ENCODE peak calls at places on chromosomes 16 and 17, in nine cellular contexts. One of them, this sample, is unnamed.

GRCh38 chr17:3029213-3029913 is 34.0 kb downstream of the OR1D5 start:
- DNase-seq in psoas muscle: no peak
- DNase-seq in K562: no peak
- DNase-seq in body of pancreas: no peak
- DNase-seq in A549: no peak
- DNase-seq in tibial artery: peak; percentile 25
- DNase-seq in fibroblast of lung: no peak
- DNase-seq in pancreas: peak; percentile 30
- DNase-seq in heart left ventricle: peak; percentile 90
- DNase-seq in this sample: no peak

GRCh38 chr17:81002409-81003361 is 11.0 kb downstream of the CHMP6 start:
- DNase-seq in psoas muscle: peak; percentile 72
- DNase-seq in K562: peak; percentile 79
- DNase-seq in body of pancreas: peak; percentile 58
- DNase-seq in A549: no peak
- DNase-seq in tibial artery: no peak
- DNase-seq in fibroblast of lung: peak; percentile 72
- DNase-seq in pancreas: no peak
- DNase-seq in heart left ventricle: peak; percentile 72
- DNase-seq in this sample: peak; percentile 61

GRCh38 chr16:63938661-63939060 is 1183.2 kb downstream of the CDH11 start:
- DNase-seq in psoas muscle: no peak
- DNase-seq in K562: no peak
- DNase-seq in body of pancreas: no peak
- DNase-seq in A549: no peak
- DNase-seq in tibial artery: no peak
- DNase-seq in fibroblast of lung: no peak
- DNase-seq in pancreas: no peak
- DNase-seq in heart left ventricle: no peak
- DNase-seq in this sample: no peak

GRCh38 chr17:9982159-9982558 is 77.1 kb upstream of the RCVRN start:
- DNase-seq in psoas muscle: no peak
- DNase-seq in K562: peak; percentile 8
- DNase-seq in body of pancreas: no peak
- DNase-seq in A549: peak; percentile 53
- DNase-seq in tibial artery: no peak
- DNase-seq in fibroblast of lung: no peak
- DNase-seq in pancreas: no peak
- DNase-seq in heart left ventricle: no peak
- DNase-seq in this sample: no peak

GRCh38 chr16:22788190-22788530 is 25.8 kb upstream of the HS3ST2 start:
- DNase-seq in psoas muscle: no peak
- DNase-seq in K562: no peak
- DNase-seq in body of pancreas: no peak
- DNase-seq in A549: no peak
- DNase-seq in tibial artery: no peak
- DNase-seq in fibroblast of lung: no peak
- DNase-seq in pancreas: no peak
- DNase-seq in heart left ventricle: no peak
- DNase-seq in this sample: peak; percentile 38

GRCh38 chr16:14301150-14302030 is 230.3 kb downstream of the MRTFB start:
- DNase-seq in psoas muscle: peak; percentile 44
- DNase-seq in K562: peak; percentile 34
- DNase-seq in body of pancreas: peak; percentile 76
- DNase-seq in A549: peak; percentile 65
- DNase-seq in tibial artery: peak; percentile 80
- DNase-seq in fibroblast of lung: no peak
- DNase-seq in pancreas: no peak
- DNase-seq in heart left ventricle: no peak
- DNase-seq in this sample: no peak

GRCh38 chr17:73286863-73287296 is 24.9 kb downstream of the CDC42EP4 start:
- DNase-seq in psoas muscle: peak; percentile 47
- DNase-seq in K562: peak; percentile 47
- DNase-seq in body of pancreas: peak; percentile 38
- DNase-seq in A549: no peak
- DNase-seq in tibial artery: no peak
- DNase-seq in fibroblast of lung: no peak
- DNase-seq in pancreas: no peak
- DNase-seq in heart left ventricle: peak; percentile 59
- DNase-seq in this sample: no peak

GRCh38 chr17:63792055-63792729 is 18.2 kb downstream of the DDX42 start:
- DNase-seq in psoas muscle: no peak
- DNase-seq in K562: no peak
- DNase-seq in body of pancreas: no peak
- DNase-seq in A549: no peak
- DNase-seq in tibial artery: no peak
- DNase-seq in fibroblast of lung: no peak
- DNase-seq in pancreas: no peak
- DNase-seq in heart left ventricle: no peak
- DNase-seq in this sample: peak; percentile 71

GRCh38 chr16:15770512-15770911 is 86.3 kb downstream of the MYH11 start:
- DNase-seq in psoas muscle: no peak
- DNase-seq in K562: no peak
- DNase-seq in body of pancreas: no peak
- DNase-seq in A549: no peak
- DNase-seq in tibial artery: no peak
- DNase-seq in fibroblast of lung: peak; percentile 33
- DNase-seq in pancreas: no peak
- DNase-seq in heart left ventricle: no peak
- DNase-seq in this sample: no peak

GRCh38 chr17:46876353-46876887 is 25.0 kb downstream of the WNT9B start:
- DNase-seq in psoas muscle: no peak
- DNase-seq in K562: peak; percentile 63
- DNase-seq in body of pancreas: peak; percentile 93
- DNase-seq in A549: no peak
- DNase-seq in tibial artery: no peak
- DNase-seq in fibroblast of lung: no peak
- DNase-seq in pancreas: peak; percentile 84
- DNase-seq in heart left ventricle: no peak
- DNase-seq in this sample: peak; percentile 6
- TF ChIP-seq CTCF in psoas muscle: no peak
- TF ChIP-seq CTCF in K562: peak; percentile 71
- TF ChIP-seq CTCF in body of pancreas: peak; percentile 98
- TF ChIP-seq CTCF in A549: peak; percentile 34
- TF ChIP-seq CTCF in tibial artery: no peak
- TF ChIP-seq CTCF in fibroblast of lung: no peak
- TF ChIP-seq CTCF in pancreas: peak; percentile 66
- TF ChIP-seq CTCF in heart left ventricle: no peak
- TF ChIP-seq CTCF in this sample: peak; percentile 73

DNA sequence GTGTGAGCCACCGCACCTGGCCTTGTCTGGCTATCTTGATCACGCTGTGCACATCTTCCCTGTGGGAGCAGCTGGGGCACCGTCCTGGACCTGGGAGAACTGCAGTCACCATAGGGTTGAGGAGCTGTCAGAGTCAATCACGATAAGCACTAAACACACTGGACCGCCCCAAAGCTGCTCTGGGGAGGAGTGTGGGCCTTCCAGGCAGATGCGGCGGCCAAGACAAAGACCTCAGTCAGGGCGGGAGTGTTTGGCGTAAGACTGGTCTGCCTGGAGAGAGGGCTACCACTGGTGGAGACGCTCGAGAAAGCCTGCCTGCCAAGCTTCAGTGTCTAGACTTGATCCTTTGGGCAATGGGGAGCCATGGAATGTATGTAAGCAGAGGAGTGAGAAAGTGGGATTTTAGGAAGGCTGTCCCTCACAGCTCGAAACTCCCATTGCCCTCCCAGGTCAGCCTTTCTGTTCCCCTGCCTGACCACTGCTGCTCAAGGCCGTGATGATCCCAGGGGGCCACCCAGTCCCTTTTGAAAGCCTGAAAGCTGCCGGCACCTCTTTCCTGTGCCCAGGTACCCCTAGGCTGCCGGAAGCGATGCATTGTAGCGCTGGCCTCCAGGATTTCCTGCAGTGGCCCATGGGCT is 29.3 kb upstream of the CIBAR2 start:
- DNase-seq in psoas muscle: no peak
- DNase-seq in K562: peak; percentile 74
- DNase-seq in body of pancreas: no peak
- DNase-seq in A549: no peak
- DNase-seq in tibial artery: peak; percentile 67
- DNase-seq in fibroblast of lung: no peak
- DNase-seq in pancreas: no peak
- DNase-seq in heart left ventricle: no peak
- DNase-seq in this sample: no peak
- H3K4me1 ChIP-seq in psoas muscle: peaks cover 25% of the 10 kb centered on the region
- H3K4me1 ChIP-seq in K562: peaks cover 7% of the 10 kb centered on the region
- H3K4me1 ChIP-seq in body of pancreas: peaks cover 24% of the 10 kb centered on the region
- H3K4me1 ChIP-seq in A549: peaks cover 10% of the 10 kb centered on the region
- H3K4me1 ChIP-seq in tibial artery: peaks cover 17% of the 10 kb centered on the region
- H3K4me1 ChIP-seq in fibroblast of lung: peaks cover 8% of the 10 kb centered on the region
- H3K4me1 ChIP-seq in pancreas: peaks cover 12% of the 10 kb centered on the region
- H3K4me1 ChIP-seq in heart left ventricle: no peaks in the 10 kb centered on the region
- H3K4me1 ChIP-seq in this sample: no peaks in the 10 kb centered on the region

GRCh38 chr17:18270851-18271170 is 10.3 kb downstream of the MIEF2 start:
- DNase-seq in psoas muscle: no peak
- DNase-seq in K562: no peak
- DNase-seq in body of pancreas: no peak
- DNase-seq in A549: no peak
- DNase-seq in tibial artery: no peak
- DNase-seq in fibroblast of lung: no peak
- DNase-seq in pancreas: no peak
- DNase-seq in heart left ventricle: no peak
- DNase-seq in this sample: no peak

GRCh38 chr17:18267366-18267765 is 6.9 kb downstream of the MIEF2 start:
- DNase-seq in psoas muscle: no peak
- DNase-seq in K562: no peak
- DNase-seq in body of pancreas: no peak
- DNase-seq in A549: no peak
- DNase-seq in tibial artery: no peak
- DNase-seq in fibroblast of lung: no peak
- DNase-seq in pancreas: no peak
- DNase-seq in heart left ventricle: no peak
- DNase-seq in this sample: no peak

GRCh38 chr17:18270046-18270850 is 9.8 kb downstream of the MIEF2 start:
- DNase-seq in psoas muscle: no peak
- DNase-seq in K562: no peak
- DNase-seq in body of pancreas: no peak
- DNase-seq in A549: no peak
- DNase-seq in tibial artery: no peak
- DNase-seq in fibroblast of lung: no peak
- DNase-seq in pancreas: no peak
- DNase-seq in heart left ventricle: no peak
- DNase-seq in this sample: no peak

GRCh38 chr17:18263885-18264682 is 3.6 kb downstream of the MIEF2 start:
- DNase-seq in psoas muscle: no peak
- DNase-seq in K562: no peak
- DNase-seq in body of pancreas: no peak
- DNase-seq in A549: no peak
- DNase-seq in tibial artery: no peak
- DNase-seq in fibroblast of lung: no peak
- DNase-seq in pancreas: peak; percentile 55
- DNase-seq in heart left ventricle: no peak
- DNase-seq in this sample: no peak

GRCh38 chr17:18267927-18268711 is 7.7 kb downstream of the MIEF2 start:
- DNase-seq in psoas muscle: no peak
- DNase-seq in K562: no peak
- DNase-seq in body of pancreas: no peak
- DNase-seq in A549: no peak
- DNase-seq in tibial artery: no peak
- DNase-seq in fibroblast of lung: no peak
- DNase-seq in pancreas: no peak
- DNase-seq in heart left ventricle: no peak
- DNase-seq in this sample: peak; percentile 48
- H3K27ac ChIP-seq in psoas muscle: peak overlapping the region; percentile 36
- H3K27ac ChIP-seq in K562: no peak overlapping the region
- H3K27ac ChIP-seq in body of pancreas: no peak overlapping the region
- H3K27ac ChIP-seq in A549: no peak overlapping the region
- H3K27ac ChIP-seq in tibial artery: no peak overlapping the region
- H3K27ac ChIP-seq in fibroblast of lung: peak overlapping the region; percentile 20
- H3K27ac ChIP-seq in pancreas: no peak overlapping the region
- H3K27ac ChIP-seq in heart left ventricle: no peak overlapping the region
- H3K27ac ChIP-seq in this sample: no peak overlapping the region

DNA sequence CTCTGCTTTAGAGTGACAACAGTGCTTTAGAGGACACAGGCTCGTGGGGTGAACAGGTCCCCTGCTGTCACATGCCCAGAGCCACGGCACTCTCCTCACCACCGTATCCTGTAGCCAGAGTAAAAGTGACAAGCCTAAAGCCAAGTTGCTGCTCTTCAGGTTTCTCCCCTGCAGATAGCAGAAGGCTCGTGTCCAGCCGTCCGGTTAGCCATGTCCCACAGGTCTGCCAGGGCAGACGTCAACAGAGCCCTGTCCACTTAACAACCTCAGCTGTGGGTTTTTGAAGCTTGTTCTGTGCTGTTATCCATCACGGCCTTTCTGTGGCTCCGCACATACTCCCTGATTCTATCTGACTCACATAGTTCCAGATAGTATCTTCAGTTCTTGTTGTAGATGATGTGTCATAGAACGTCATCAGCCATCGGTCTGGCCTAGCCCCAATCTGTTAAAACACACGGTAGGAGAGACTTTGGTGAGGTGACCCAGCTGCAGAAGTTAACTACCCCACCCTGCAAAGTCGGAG is 100.7 kb downstream of the SOCS1 start:
- DNase-seq in psoas muscle: no peak
- DNase-seq in K562: peak; percentile 38
- DNase-seq in body of pancreas: no peak
- DNase-seq in A549: no peak
- DNase-seq in tibial artery: no peak
- DNase-seq in fibroblast of lung: peak; percentile 93
- DNase-seq in pancreas: no peak
- DNase-seq in heart left ventricle: peak; percentile 43
- DNase-seq in this sample: peak; percentile 22
- TF ChIP-seq CTCF in psoas muscle: no peak
- TF ChIP-seq CTCF in K562: no peak
- TF ChIP-seq CTCF in body of pancreas: no peak
- TF ChIP-seq CTCF in A549: no peak
- TF ChIP-seq CTCF in tibial artery: no peak
- TF ChIP-seq CTCF in fibroblast of lung: no peak
- TF ChIP-seq CTCF in pancreas: no peak
- TF ChIP-seq CTCF in heart left ventricle: no peak
- TF ChIP-seq CTCF in this sample: no peak

GRCh38 chr16:630815-631405 is at the start of gene WFIKKN1:
- DNase-seq in psoas muscle: peak; percentile 46
- DNase-seq in K562: peak; percentile 63
- DNase-seq in body of pancreas: peak; percentile 52
- DNase-seq in A549: no peak
- DNase-seq in tibial artery: no peak
- DNase-seq in fibroblast of lung: no peak
- DNase-seq in pancreas: peak; percentile 83
- DNase-seq in heart left ventricle: peak; percentile 32
- DNase-seq in this sample: no peak
- H3K4me1 ChIP-seq in psoas muscle: peaks cover 36% of the 10 kb centered on the region
- H3K4me1 ChIP-seq in K562: peaks cover 24% of the 10 kb centered on the region
- H3K4me1 ChIP-seq in body of pancreas: peaks cover 27% of the 10 kb centered on the region
- H3K4me1 ChIP-seq in A549: peaks cover 48% of the 10 kb centered on the region
- H3K4me1 ChIP-seq in tibial artery: peaks cover 29% of the 10 kb centered on the region
- H3K4me1 ChIP-seq in fibroblast of lung: peaks cover 2% of the 10 kb centered on the region
- H3K4me1 ChIP-seq in pancreas: peaks cover 5% of the 10 kb centered on the region
- H3K4me1 ChIP-seq in heart left ventricle: peaks cover 3% of the 10 kb centered on the region
- H3K4me1 ChIP-seq in this sample: no peaks in the 10 kb centered on the region